ENCODE peak calls at places on chromosomes 3 and 15, in eight cellular contexts. T, Z, B, M, Y, A, D and L are unnamed samples.

GRCh38 chr3:114144909-114145688 is 33.8 kb downstream of the DRD3 start:
- DNase-seq in T (no peak), Z (peak), B (no peak), M (no peak), Y (no peak), A (no peak), D (peak), L (peak)

GRCh38 chr15:96882361-96882760 is 551.9 kb downstream of the NR2F2 start:
- DNase-seq in T (no peak), Z (no peak), B (no peak), M (no peak), Y (no peak), A (no peak), D (no peak), L (no peak)

GRCh38 chr3:17258823-17259436 is 374.2 kb downstream of the PLCL2 start:
- DNase-seq in T (no peak), Z (no peak), B (no peak), M (no peak), Y (peak), A (no peak), D (no peak), L (peak)

GRCh38 chr3:158770254-158771017 is 31.4 kb upstream of the MFSD1 start:
- DNase-seq in T (no peak), Z (no peak), B (no peak), M (no peak), Y (no peak), A (no peak), D (no peak), L (no peak)

GRCh38 chr3:158906749-158907148 is 104.9 kb downstream of the MFSD1 start:
- DNase-seq in T (no peak), Z (no peak), B (no peak), M (no peak), Y (no peak), A (no peak), D (no peak), L (no peak)

GRCh38 chr3:142963266-142964149 is at the start of gene PAQR9:
- DNase-seq in T (no peak), Z (no peak), B (no peak), M (peak), Y (no peak), A (no peak), D (no peak), L (no peak)

GRCh38 chr3:130395916-130396315 is 50.4 kb downstream of the COL6A5 start:
- DNase-seq in T (no peak), Z (no peak), B (no peak), M (no peak), Y (no peak), A (no peak), D (peak), L (no peak)

GRCh38 chr3:71585891-71586809 is 2.6 kb upstream of the FOXP1 start:
- DNase-seq in T (no peak), Z (no peak), B (no peak), M (no peak), Y (peak), A (no peak), D (no peak), L (no peak)

GRCh38 chr3:111923821-111924220 is 55.0 kb upstream of the ABHD10 start:
- DNase-seq in T (no peak), Z (no peak), B (no peak), M (no peak), Y (no peak), A (no peak), D (no peak), L (no peak)

GRCh38 chr3:194312743-194313281 is 38.3 kb downstream of the CPN2 start:
- DNase-seq in T (peak), Z (peak), B (peak), M (peak), Y (no peak), A (no peak), D (no peak), L (no peak)

GRCh38 chr3:196643761-196644160 is 4.3 kb downstream of the NRROS start:
- DNase-seq in T (no peak), Z (no peak), B (no peak), M (no peak), Y (no peak), A (no peak), D (no peak), L (no peak)

GRCh38 chr15:85745525-85745924 is 49.2 kb downstream of the KLHL25 start:
- DNase-seq in T (no peak), Z (no peak), B (no peak), M (peak), Y (no peak), A (no peak), D (no peak), L (no peak)

GRCh38 chr3:194058189-194058571 is 77.8 kb upstream of the HES1 start:
- DNase-seq in T (peak), Z (peak), B (peak), M (peak), Y (peak), A (no peak), D (no peak), L (no peak)

GRCh38 chr3:155254445-155254844 is 39.0 kb downstream of the STRIT1 start:
- DNase-seq in T (no peak), Z (no peak), B (no peak), M (no peak), Y (no peak), A (no peak), D (no peak), L (no peak)

GRCh38 chr3:12662593-12663310 is 1.2 kb downstream of the RAF1 start:
- DNase-seq in T (peak), Z (peak), B (peak), M (peak), Y (peak), A (no peak), D (no peak), L (no peak)

GRCh38 chr15:101504866-101505609 is 15.5 kb upstream of the PCSK6 start:
- DNase-seq in T (no peak), Z (no peak), B (no peak), M (no peak), Y (no peak), A (no peak), D (no peak), L (no peak)

GRCh38 chr15:77653832-77654480 is 21.2 kb upstream of the LINGO1 start:
- DNase-seq in T (no peak), Z (no peak), B (no peak), M (no peak), Y (no peak), A (no peak), D (no peak), L (no peak)

GRCh38 chr3:107285197-107285596 is 92.0 kb upstream of the CCDC54 start:
- DNase-seq in T (no peak), Z (no peak), B (no peak), M (no peak), Y (no peak), A (no peak), D (no peak), L (no peak)

GRCh38 chr3:125381314-125381713 is 6.2 kb upstream of the ZNF148 start:
- DNase-seq in T (no peak), Z (no peak), B (no peak), M (no peak), Y (no peak), A (no peak), D (no peak), L (no peak)

GRCh38 chr15:42349178-42349577 is 10.1 kb upstream of the CAPN3 start:
- DNase-seq in T (no peak), Z (no peak), B (no peak), M (no peak), Y (no peak), A (no peak), D (no peak), L (no peak)

GRCh38 chr3:136698361-136698760 is 53.8 kb downstream of the STAG1 start:
- DNase-seq in T (no peak), Z (no peak), B (no peak), M (no peak), Y (no peak), A (no peak), D (no peak), L (no peak)

GRCh38 chr15:26572606-26573350 is 200.1 kb downstream of the GABRB3 start:
- DNase-seq in T (no peak), Z (no peak), B (no peak), M (no peak), Y (no peak), A (no peak), D (no peak), L (no peak)

GRCh38 chr3:126551066-126551838 is 7.5 kb downstream of the C3orf22 start:
- DNase-seq in T (peak), Z (peak), B (peak), M (peak), Y (no peak), A (no peak), D (no peak), L (no peak)

GRCh38 chr15:33007295-33007855 is 187.1 kb downstream of the FMN1 start:
- DNase-seq in T (no peak), Z (no peak), B (no peak), M (no peak), Y (no peak), A (no peak), D (no peak), L (no peak)

GRCh38 chr15:66287461-66288055 is 5.8 kb upstream of the DIS3L start:
- DNase-seq in T (no peak), Z (no peak), B (no peak), M (no peak), Y (peak), A (no peak), D (no peak), L (no peak)

GRCh38 chr3:101780661-101781060 is 1.6 kb downstream of the NXPE3 start:
- DNase-seq in T (no peak), Z (no peak), B (no peak), M (no peak), Y (no peak), A (no peak), D (peak), L (no peak)

GRCh38 chr3:73561494-73561893 is 63.2 kb downstream of the PDZRN3 start:
- DNase-seq in T (no peak), Z (no peak), B (no peak), M (no peak), Y (no peak), A (no peak), D (no peak), L (no peak)

GRCh38 chr3:18827664-18828063 is 320.6 kb upstream of the KCNH8 start:
- DNase-seq in T (no peak), Z (no peak), B (no peak), M (no peak), Y (no peak), A (no peak), D (no peak), L (no peak)

GRCh38 chr3:132273043-132273442 is 44.2 kb upstream of the ACP3 start:
- DNase-seq in T (no peak), Z (no peak), B (no peak), M (no peak), Y (no peak), A (no peak), D (no peak), L (no peak)

GRCh38 chr3:132265008-132265407 is 52.2 kb upstream of the ACP3 start:
- DNase-seq in T (no peak), Z (no peak), B (no peak), M (no peak), Y (no peak), A (no peak), D (no peak), L (no peak)

GRCh38 chr3:132267594-132267993 is 49.6 kb upstream of the ACP3 start:
- DNase-seq in T (no peak), Z (no peak), B (no peak), M (no peak), Y (no peak), A (no peak), D (no peak), L (no peak)

GRCh38 chr3:132265488-132265887 is 51.7 kb upstream of the ACP3 start:
- DNase-seq in T (no peak), Z (no peak), B (no peak), M (no peak), Y (no peak), A (no peak), D (no peak), L (no peak)

GRCh38 chr3:132268956-132269355 is 48.3 kb upstream of the ACP3 start:
- DNase-seq in T (no peak), Z (no peak), B (no peak), M (no peak), Y (peak), A (no peak), D (no peak), L (no peak)
- TF ChIP-seq CTCF in T (no peak), Z (no peak), B (no peak), M (no peak), Y (peak), A (no peak), D (peak), L (peak)

GRCh38 chr3:132660056-132660744 is at the start of gene UBA5:
- DNase-seq in T (peak), Z (peak), B (peak), M (peak), Y (peak), A (no peak), D (no peak), L (no peak)

GRCh38 chr3:132660745-132661067 is 577 bp downstream of the UBA5 start:
- DNase-seq in T (peak), Z (no peak), B (no peak), M (no peak), Y (no peak), A (no peak), D (no peak), L (no peak)

GRCh38 chr3:132661120-132661519 is 991 bp downstream of the UBA5 start:
- DNase-seq in T (no peak), Z (no peak), B (no peak), M (no peak), Y (peak), A (no peak), D (no peak), L (no peak)

GRCh38 chr3:132659370-132660055 is at the start of gene ACAD11:
- DNase-seq in T (peak), Z (peak), B (peak), M (peak), Y (peak), A (peak), D (no peak), L (no peak)

DNA sequence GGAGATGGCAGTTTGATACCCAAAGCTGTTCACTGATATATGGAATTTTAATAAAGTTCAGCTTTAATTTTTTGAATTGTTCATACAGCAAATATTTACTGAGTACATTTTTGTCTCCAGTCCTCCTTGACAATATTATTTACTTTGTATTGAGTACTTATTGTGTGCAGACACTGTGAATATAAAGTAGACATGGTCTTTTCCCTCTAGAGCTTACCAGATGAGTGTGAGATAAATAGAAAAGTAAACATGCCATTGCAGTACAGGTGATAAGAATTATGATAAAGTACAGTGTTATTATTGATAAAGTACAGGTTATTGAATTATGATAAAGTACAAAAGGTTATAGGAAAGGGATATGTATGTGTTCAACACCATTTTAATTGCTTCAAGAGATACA is 2.1 kb downstream of the UBA5 start:
- DNase-seq in T (no peak), Z (no peak), B (no peak), M (no peak), Y (no peak), A (no peak), D (no peak), L (no peak)
- H3K4me3 ChIP-seq in T (no peak), Z (no peak), B (no peak), M (peak), Y (peak), A (no peak), D (no peak), L (no peak)

GRCh38 chr3:84943379-84943778 is 15.4 kb upstream of the CADM2 start:
- DNase-seq in T (no peak), Z (no peak), B (no peak), M (no peak), Y (no peak), A (no peak), D (no peak), L (no peak)
- TF ChIP-seq CTCF in T (no peak), Z (no peak), B (no peak), M (peak), Y (no peak), A (no peak), D (no peak), L (peak)

GRCh38 chr15:100114526-100114925 is 227.2 kb downstream of the ADAMTS17 start:
- DNase-seq in T (no peak), Z (no peak), B (no peak), M (no peak), Y (no peak), A (no peak), D (no peak), L (no peak)
- H3K4me3 ChIP-seq in T (no peak), Z (peak), B (no peak), M (peak), Y (no peak), A (peak), D (no peak), L (no peak)

GRCh38 chr3:36833160-36833814 is 68.9 kb upstream of the DCLK3 start:
- DNase-seq in T (no peak), Z (no peak), B (no peak), M (no peak), Y (no peak), A (no peak), D (no peak), L (no peak)

GRCh38 chr3:36842275-36842674 is 77.9 kb upstream of the DCLK3 start:
- DNase-seq in T (no peak), Z (no peak), B (no peak), M (no peak), Y (no peak), A (no peak), D (no peak), L (no peak)

GRCh38 chr3:36840453-36840921 is 76.1 kb upstream of the DCLK3 start:
- DNase-seq in T (no peak), Z (no peak), B (no peak), M (peak), Y (no peak), A (no peak), D (no peak), L (no peak)

GRCh38 chr3:36832406-36832805 is 68.1 kb upstream of the DCLK3 start:
- DNase-seq in T (no peak), Z (no peak), B (no peak), M (no peak), Y (no peak), A (no peak), D (no peak), L (no peak)

DNA sequence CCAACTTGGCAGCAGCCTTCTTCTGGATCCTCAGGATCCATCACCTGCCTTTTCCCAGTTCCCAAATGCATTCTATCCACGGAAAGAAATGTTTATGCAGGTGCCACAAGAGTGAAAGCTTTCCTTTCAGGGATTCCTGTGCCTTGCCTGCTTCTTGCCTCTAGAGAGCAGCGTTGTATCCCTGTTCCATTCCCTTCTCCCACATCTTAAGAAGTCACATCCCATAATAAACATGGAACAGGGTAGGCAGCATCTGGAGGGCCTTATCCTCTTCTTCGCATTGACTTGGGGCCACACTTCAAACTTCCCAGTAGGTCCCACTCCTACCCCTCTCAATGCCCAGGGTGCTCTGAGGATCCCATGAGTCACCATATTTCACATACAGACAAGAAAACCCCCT is 72.7 kb upstream of the DCLK3 start:
- DNase-seq in T (no peak), Z (no peak), B (no peak), M (no peak), Y (no peak), A (no peak), D (no peak), L (no peak)
- TF ChIP-seq CTCF in T (no peak), Z (no peak), B (no peak), M (no peak), Y (peak), A (no peak), D (no peak), L (peak)

GRCh38 chr3:38221005-38221404 is 44.6 kb upstream of the SLC22A13 start:
- DNase-seq in T (no peak), Z (no peak), B (no peak), M (no peak), Y (no peak), A (no peak), D (no peak), L (no peak)
- H3K4me3 ChIP-seq in T (no peak), Z (no peak), B (no peak), M (no peak), Y (no peak), A (no peak), D (no peak), L (no peak)

GRCh38 chr15:90994417-90995311 is at the start of gene PRC1:
- DNase-seq in T (peak), Z (peak), B (peak), M (peak), Y (peak), A (peak), D (peak), L (peak)

GRCh38 chr15:91001209-91001608 is 6.9 kb upstream of the PRC1 start:
- DNase-seq in T (no peak), Z (no peak), B (no peak), M (no peak), Y (no peak), A (no peak), D (no peak), L (no peak)

GRCh38 chr15:90994059-90994416 is 297 bp downstream of the PRC1 start:
- DNase-seq in T (peak), Z (peak), B (no peak), M (no peak), Y (peak), A (no peak), D (no peak), L (no peak)

DNA sequence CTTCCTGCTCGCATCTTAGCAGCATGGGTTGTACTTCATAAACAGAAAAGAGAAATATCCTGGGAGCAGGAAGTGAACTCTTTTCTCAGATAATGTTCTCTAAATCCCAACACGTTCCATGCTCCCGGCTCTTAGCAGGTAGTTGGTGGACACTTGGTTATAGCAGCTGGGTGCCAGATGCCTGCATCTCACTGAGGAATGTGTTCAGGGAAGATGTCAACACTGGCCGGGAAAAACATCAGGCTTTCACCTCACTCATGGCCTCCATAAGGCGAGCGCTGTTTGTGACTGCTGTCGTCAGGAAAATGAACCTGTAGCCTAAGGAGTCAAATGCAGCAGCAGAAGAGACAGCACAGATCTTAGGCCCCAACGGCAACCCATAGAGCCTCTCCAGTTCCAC is 4.4 kb upstream of the PRC1 start:
- DNase-seq in T (no peak), Z (no peak), B (no peak), M (no peak), Y (no peak), A (no peak), D (no peak), L (no peak)
- TF ChIP-seq CTCF in T (no peak), Z (no peak), B (no peak), M (no peak), Y (no peak), A (no peak), D (no peak), L (no peak)

GRCh38 chr15:70140543-70141375 is 43.0 kb upstream of the TLE3 start:
- DNase-seq in T (no peak), Z (no peak), B (no peak), M (peak), Y (no peak), A (no peak), D (no peak), L (peak)

GRCh38 chr15:70142322-70143191 is 44.8 kb upstream of the TLE3 start:
- DNase-seq in T (no peak), Z (no peak), B (no peak), M (peak), Y (no peak), A (no peak), D (no peak), L (no peak)

GRCh38 chr15:70140031-70140542 is 42.4 kb upstream of the TLE3 start:
- DNase-seq in T (no peak), Z (no peak), B (no peak), M (no peak), Y (no peak), A (no peak), D (no peak), L (no peak)

GRCh38 chr15:70142072-70142321 is 44.3 kb upstream of the TLE3 start:
- DNase-seq in T (no peak), Z (no peak), B (no peak), M (no peak), Y (no peak), A (no peak), D (no peak), L (no peak)

GRCh38 chr15:70141376-70142071 is 43.8 kb upstream of the TLE3 start:
- DNase-seq in T (no peak), Z (no peak), B (no peak), M (peak), Y (no peak), A (no peak), D (no peak), L (no peak)
- H3K4me3 ChIP-seq in T (no peak), Z (no peak), B (no peak), M (no peak), Y (no peak), A (peak), D (no peak), L (no peak)

DNA sequence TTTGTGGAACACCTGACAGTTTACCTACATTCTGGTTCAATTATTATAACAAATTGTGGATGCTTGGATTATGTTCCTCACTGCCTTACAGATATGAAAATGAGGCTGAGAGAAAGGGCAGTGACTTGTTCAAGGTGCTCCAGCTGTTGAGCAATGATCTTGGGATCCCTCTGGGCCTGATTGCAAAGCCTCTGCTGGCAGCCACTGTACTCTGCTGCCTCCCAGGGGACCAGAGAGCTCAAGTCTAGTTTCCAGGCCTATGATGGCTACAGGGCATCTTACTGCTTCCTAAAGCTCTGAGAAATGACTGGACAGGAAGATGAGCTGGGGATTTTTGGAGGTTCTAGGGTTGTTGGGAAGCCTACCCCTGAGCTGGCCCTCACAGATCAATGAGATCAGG is 2.3 kb upstream of the SHC4 start:
- DNase-seq in T (no peak), Z (peak), B (no peak), M (no peak), Y (peak), A (no peak), D (no peak), L (no peak)
- TF ChIP-seq CTCF in T (no peak), Z (peak), B (no peak), M (no peak), Y (no peak), A (no peak), D (peak), L (peak)